ENCODE peak calls at places on chromosomes 2 and 18, in four cellular contexts. I is HepG2, G is GM12878, Q is K562. T is an unnamed sample.

GRCh38 chr2:206982360-206982759 is 43.0 kb downstream of the CPO start:
- DNase-seq in I (no peak), G (no peak), Q (no peak), T (no peak)

GRCh38 chr2:1766400-1766799 is 22.1 kb upstream of the PXDN start:
- DNase-seq in I (no peak), G (no peak), Q (no peak), T (no peak)

GRCh38 chr2:151118269-151118668 is 143.4 kb downstream of the RBM43 start:
- DNase-seq in I (no peak), G (no peak), Q (no peak), T (no peak)

GRCh38 chr18:10565835-10566234 is 40.0 kb downstream of the NAPG start:
- DNase-seq in I (no peak), G (no peak), Q (peak; percentile 35), T (no peak)

GRCh38 chr2:36359006-36359580 is 3.5 kb downstream of the CRIM1 start:
- DNase-seq in I (no peak), G (no peak), Q (no peak), T (no peak)

GRCh38 chr2:228181098-228182019 is at the start of gene SPHKAP:
- DNase-seq in I (no peak), G (no peak), Q (no peak), T (no peak)

GRCh38 chr2:197453914-197454398 is 604 bp downstream of the COQ10B start:
- DNase-seq in I (peak; percentile 92), G (peak; percentile 38), Q (peak; percentile 82), T (peak; percentile 80)

GRCh38 chr2:151975460-151976414 is 123.1 kb downstream of the CACNB4 start:
- DNase-seq in I (peak; percentile 67), G (no peak), Q (no peak), T (no peak)

GRCh38 chr2:85674417-85674816 is 6.4 kb upstream of the SFTPB start:
- DNase-seq in I (no peak), G (no peak), Q (no peak), T (no peak)

GRCh38 chr18:60246606-60247005 is 126.0 kb downstream of the MC4R start:
- DNase-seq in I (no peak), G (no peak), Q (no peak), T (no peak)

GRCh38 chr2:139033300-139033699 is 253.1 kb upstream of the NXPH2 start:
- DNase-seq in I (no peak), G (no peak), Q (no peak), T (no peak)

GRCh38 chr2:73290049-73290839 is 3.1 kb downstream of the EGR4 start:
- DNase-seq in I (peak; percentile 61), G (no peak), Q (peak; percentile 57), T (no peak)

GRCh38 chr2:176390276-176390675 is 121.0 kb downstream of the MTX2 start:
- DNase-seq in I (no peak), G (no peak), Q (no peak), T (no peak)

GRCh38 chr2:127007652-127008051 is 99.3 kb downstream of the BIN1 start:
- DNase-seq in I (no peak), G (no peak), Q (no peak), T (no peak)

GRCh38 chr2:120512321-120512710 is 166.4 kb downstream of the INHBB start:
- DNase-seq in I (no peak), G (no peak), Q (no peak), T (no peak)

GRCh38 chr2:164692114-164692513 is 70.8 kb upstream of the GRB14 start:
- DNase-seq in I (peak; percentile 43), G (no peak), Q (no peak), T (no peak)

GRCh38 chr18:35172009-35172408 is 68.8 kb upstream of the ZNF397 start:
- DNase-seq in I (peak; percentile 36), G (no peak), Q (no peak), T (no peak)

GRCh38 chr2:132668986-132669853 is 785 bp downstream of the LYPD1 start:
- DNase-seq in I (no peak), G (no peak), Q (no peak), T (no peak)

GRCh38 chr2:226837334-226837733 is 1.5 kb downstream of the RHBDD1 start:
- DNase-seq in I (no peak), G (no peak), Q (no peak), T (no peak)

GRCh38 chr2:107418713-107419112 is 408.0 kb upstream of the RGPD4 start:
- DNase-seq in I (no peak), G (no peak), Q (no peak), T (no peak)

GRCh38 chr2:152385718-152386117 is 50.7 kb downstream of the FMNL2 start:
- DNase-seq in I (no peak), G (no peak), Q (no peak), T (no peak)

GRCh38 chr18:68484241-68484640 is 230.7 kb downstream of the TMX3 start:
- DNase-seq in I (no peak), G (no peak), Q (no peak), T (no peak)

GRCh38 chr2:3594493-3595281 is at the start of gene COLEC11:
- DNase-seq in I (no peak), G (no peak), Q (peak; percentile 84), T (no peak)

GRCh38 chr2:28627722-28628480 is 123.7 kb upstream of the PPP1CB start:
- DNase-seq in I (no peak), G (no peak), Q (peak; percentile 37), T (no peak)

GRCh38 chr2:190858817-190859216 is 21.8 kb upstream of the GLS start:
- DNase-seq in I (peak; percentile 55), G (no peak), Q (no peak), T (no peak)

GRCh38 chr2:234137400-234138014 is 87.0 kb downstream of the SPP2 start:
- DNase-seq in I (no peak), G (no peak), Q (no peak), T (no peak)

GRCh38 chr2:53235836-53236582 is 531.6 kb upstream of the CHAC2 start:
- DNase-seq in I (no peak), G (no peak), Q (no peak), T (no peak)

GRCh38 chr2:216340280-216340631 is 32.0 kb downstream of the MARCHF4 start:
- DNase-seq in I (no peak), G (no peak), Q (no peak), T (no peak)

GRCh38 chr2:168912466-168913170 is 11.5 kb downstream of the G6PC2 start:
- DNase-seq in I (no peak), G (no peak), Q (no peak), T (no peak)

GRCh38 chr2:46202987-46203386 is 94.2 kb upstream of the EPAS1 start:
- DNase-seq in I (no peak), G (no peak), Q (no peak), T (no peak)

GRCh38 chr18:63892544-63892943 is 5.0 kb downstream of the SERPINB2 start:
- DNase-seq in I (no peak), G (no peak), Q (no peak), T (no peak)

GRCh38 chr2:148861367-148861766 is 13.7 kb upstream of the KIF5C start:
- DNase-seq in I (no peak), G (no peak), Q (no peak), T (no peak)

GRCh38 chr18:23538040-23538439 is 34.7 kb downstream of the RMC1 start:
- DNase-seq in I (no peak), G (no peak), Q (no peak), T (no peak)

GRCh38 chr2:230155359-230155758 is 64.4 kb downstream of the SP110 start:
- DNase-seq in I (no peak), G (no peak), Q (no peak), T (no peak)

GRCh38 chr2:62794791-62795190 is 89.3 kb downstream of the EHBP1 start:
- DNase-seq in I (peak; percentile 74), G (no peak), Q (no peak), T (no peak)

DNA sequence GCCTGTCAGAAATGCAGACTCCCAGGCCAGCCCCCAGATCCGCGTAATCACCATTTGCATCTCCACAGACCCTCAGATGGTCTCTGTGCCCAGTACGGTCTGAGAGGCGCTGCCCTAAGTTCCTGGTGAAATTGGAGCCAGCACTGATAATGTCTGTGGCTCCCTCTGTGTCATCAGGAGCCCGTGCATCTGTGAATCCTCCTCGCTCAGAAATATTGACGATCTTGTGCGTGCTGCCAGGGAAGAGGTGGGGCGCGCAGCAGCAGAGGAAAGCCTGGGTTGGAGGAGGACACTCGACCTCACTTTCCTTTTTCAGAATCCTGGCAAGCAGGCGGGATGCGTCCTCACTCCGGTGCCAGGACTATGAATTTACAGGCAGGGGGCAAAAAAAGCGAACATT is 686.1 kb upstream of the SALL3 start:
- DNase-seq in I (no peak), G (no peak), Q (no peak), T (no peak)
- H3K4me2 ChIP-seq in I (no peak overlapping the region), G (no peak overlapping the region), Q (no peak overlapping the region), T (no peak overlapping the region)

GRCh38 chr2:203451686-203452085 is 83.4 kb downstream of the RAPH1 start:
- DNase-seq in I (no peak), G (no peak), Q (no peak), T (no peak)

GRCh38 chr2:203451011-203451410 is 84.1 kb downstream of the RAPH1 start:
- DNase-seq in I (no peak), G (no peak), Q (no peak), T (no peak)

GRCh38 chr2:203446780-203447179 is 88.3 kb downstream of the RAPH1 start:
- DNase-seq in I (no peak), G (no peak), Q (no peak), T (no peak)

GRCh38 chr2:203453858-203454451 is 81.1 kb downstream of the RAPH1 start:
- DNase-seq in I (peak; percentile 61), G (peak; percentile 4), Q (peak; percentile 58), T (peak; percentile 45)

DNA sequence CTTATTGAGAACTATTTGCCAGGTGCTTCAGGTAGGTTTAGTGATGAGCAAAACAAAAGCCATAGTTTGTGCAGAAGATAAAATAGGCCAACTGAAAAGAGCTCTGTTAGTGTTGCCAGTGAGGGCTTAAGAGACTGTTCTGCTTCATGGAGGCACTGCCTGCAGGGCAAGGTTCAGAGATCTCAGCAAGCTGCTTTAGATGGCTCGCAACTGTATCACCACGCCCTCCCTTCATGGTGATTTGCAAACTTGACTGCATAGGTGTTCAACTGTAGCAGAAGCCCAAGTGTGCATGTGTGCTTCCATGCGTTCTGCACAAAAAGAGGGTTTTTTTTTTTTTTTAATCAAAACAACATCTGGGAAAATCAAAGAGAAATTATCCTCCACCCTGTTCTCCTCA is 84.5 kb downstream of the RAPH1 start:
- DNase-seq in I (no peak), G (no peak), Q (no peak), T (no peak)
- TF ChIP-seq SIN3A in I (no peak), G (no peak), Q (no peak), T (no peak)

GRCh38 chr2:74845217-74845751 is 11.4 kb downstream of the HK2 start:
- DNase-seq in I (no peak), G (no peak), Q (no peak), T (peak; percentile 91)
- TF ChIP-seq POLR2AphosphoS5 in I (no peak), G (no peak), Q (no peak), T (peak; percentile 77)

DNA sequence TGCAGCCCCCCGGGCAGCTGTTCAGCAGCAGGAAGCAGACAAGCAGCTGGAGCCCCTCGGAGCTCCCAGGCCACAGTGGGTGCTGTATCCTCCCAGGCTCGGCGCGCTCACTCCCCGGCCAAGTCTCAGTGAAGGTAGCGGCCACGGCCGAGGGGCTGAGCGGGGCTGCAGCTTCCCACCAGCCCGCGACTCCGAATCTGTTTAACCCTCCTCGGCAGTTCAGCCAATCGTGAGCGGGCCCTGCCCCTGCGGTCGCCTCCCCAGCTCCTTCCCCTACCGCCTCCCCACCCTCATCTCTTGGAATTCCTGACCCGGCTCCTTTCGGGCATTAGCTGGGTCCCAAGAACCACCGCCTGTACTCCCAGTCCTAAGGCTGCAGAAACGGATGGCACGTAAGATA is at the start of gene RESP18:
- DNase-seq in I (no peak), G (no peak), Q (no peak), T (no peak)
- H3K4me2 ChIP-seq in I (no peak within 1 kb of the TSS), G (no peak within 1 kb of the TSS), Q (no peak within 1 kb of the TSS), T (no peak within 1 kb of the TSS)

T was measured in HCT116.